ENCODE peak calls at places on chromosomes 16 and 17, in nine cellular contexts. X is transverse colon, E is Peyer's patch, P is thoracic aorta, O is A549, S is lung, U is ascending aorta, T is mammary epithelial cell, K is heart left ventricle. J is an unnamed sample.

GRCh38 chr16:12535535-12536411 is 267.9 kb downstream of the CPPED1 start:
- DNase-seq in X (no peak), E (no peak), P (no peak), O (no peak), S (no peak), U (no peak), T (no peak), K (no peak), J (no peak)

GRCh38 chr16:10885246-10885645 is 8.2 kb downstream of the CIITA start:
- DNase-seq in X (no peak), E (peak), P (no peak), O (no peak), S (no peak), U (no peak), T (no peak), K (no peak), J (no peak)

GRCh38 chr17:43609613-43610385 is 51.9 kb downstream of the MEOX1 start:
- DNase-seq in X (no peak), E (no peak), P (no peak), O (no peak), S (no peak), U (no peak), T (no peak), K (no peak), J (no peak)

GRCh38 chr16:71472041-71472440 is 10.0 kb upstream of the ZNF23 start:
- DNase-seq in X (no peak), E (no peak), P (no peak), O (no peak), S (no peak), U (no peak), T (no peak), K (no peak), J (no peak)

GRCh38 chr17:29178750-29179231 is 1.4 kb downstream of the MYO18A start:
- DNase-seq in X (peak), E (no peak), P (no peak), O (peak), S (no peak), U (no peak), T (peak), K (peak), J (no peak)

GRCh38 chr17:17849863-17850373 is 13.1 kb upstream of the SREBF1 start:
- DNase-seq in X (peak), E (peak), P (no peak), O (no peak), S (no peak), U (no peak), T (no peak), K (peak), J (peak)

GRCh38 chr17:80526116-80526910 is 18.3 kb upstream of the RPTOR start:
- DNase-seq in X (no peak), E (no peak), P (no peak), O (no peak), S (no peak), U (no peak), T (no peak), K (no peak), J (no peak)

GRCh38 chr17:34820922-34821321 is 140.3 kb downstream of the CCT6B start:
- DNase-seq in X (no peak), E (no peak), P (no peak), O (no peak), S (no peak), U (no peak), T (no peak), K (no peak), J (no peak)

GRCh38 chr16:21284414-21284813 is 6.3 kb upstream of the CRYM start:
- DNase-seq in X (no peak), E (no peak), P (no peak), O (no peak), S (no peak), U (no peak), T (no peak), K (no peak), J (no peak)

GRCh38 chr16:21281698-21282389 is 3.8 kb upstream of the CRYM start:
- DNase-seq in X (no peak), E (no peak), P (no peak), O (no peak), S (no peak), U (no peak), T (no peak), K (no peak), J (no peak)

GRCh38 chr16:21277927-21278706 is at the start of gene CRYM:
- DNase-seq in X (peak), E (peak), P (no peak), O (peak), S (peak), U (no peak), T (peak), K (peak), J (no peak)

GRCh38 chr16:21279501-21279900 is 1.4 kb upstream of the CRYM start:
- DNase-seq in X (no peak), E (no peak), P (no peak), O (no peak), S (no peak), U (no peak), T (no peak), K (no peak), J (no peak)

DNA sequence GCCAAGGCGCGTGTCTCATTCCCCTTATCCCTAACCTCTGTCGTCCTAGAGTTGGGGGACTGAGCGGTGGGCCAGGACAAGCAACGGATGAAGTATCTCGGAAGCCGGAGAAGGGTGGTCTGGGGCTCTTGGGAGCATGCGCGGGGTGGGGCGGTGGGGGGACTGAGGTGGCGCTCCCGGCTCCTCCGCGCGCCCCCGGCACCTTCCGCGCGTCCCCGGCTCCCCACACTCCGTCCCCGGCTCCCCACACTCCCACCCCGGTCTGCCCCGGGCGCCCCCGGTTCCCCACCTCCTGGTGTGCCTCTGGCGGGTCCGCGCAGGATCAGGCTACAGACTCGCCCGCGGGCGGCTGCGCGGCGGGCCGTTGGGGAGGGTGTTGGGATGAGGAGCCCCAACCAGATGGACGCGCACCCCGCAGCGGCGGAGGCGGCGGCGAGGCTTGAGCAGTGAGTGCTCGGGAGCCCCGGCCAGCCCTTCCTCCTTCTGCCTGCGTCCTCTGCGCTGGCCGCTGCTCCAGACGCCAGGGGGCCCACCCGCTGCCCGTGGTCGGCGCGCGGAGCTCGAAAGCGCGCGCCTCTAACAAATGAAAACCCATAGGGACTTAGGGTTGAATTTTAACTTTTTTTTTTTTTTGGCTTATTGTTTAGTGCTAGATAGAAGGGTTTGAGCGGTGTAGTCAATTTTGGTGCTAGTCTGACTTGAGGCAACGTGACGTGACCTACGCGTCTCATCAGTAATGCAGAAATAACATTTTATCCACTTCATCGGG is 5.6 kb upstream of the CRYM start:
- DNase-seq in X (peak), E (peak), P (no peak), O (peak), S (peak), U (no peak), T (peak), K (peak), J (no peak)
- H3K27ac ChIP-seq in X (no peak), E (no peak), P (peak), O (peak), S (no peak), U (peak), T (no peak), K (peak), J (no peak)

GRCh38 chr16:2983706-2984136 is 3.5 kb upstream of the PKMYT1 start:
- DNase-seq in X (peak), E (peak), P (peak), O (peak), S (peak), U (peak), T (peak), K (peak), J (peak)
- H3K27ac ChIP-seq in X (no peak), E (no peak), P (no peak), O (peak), S (no peak), U (no peak), T (peak), K (no peak), J (peak)

GRCh38 chr16:4313563-4314531 is 2.0 kb upstream of the GLIS2 start:
- DNase-seq in X (peak), E (no peak), P (no peak), O (peak), S (peak), U (no peak), T (no peak), K (no peak), J (no peak)
- H3K27ac ChIP-seq in X (no peak), E (peak), P (peak), O (peak), S (peak), U (peak), T (no peak), K (no peak), J (peak)

GRCh38 chr17:77300016-77300686 is 159.4 kb downstream of the SEC14L1 start:
- DNase-seq in X (no peak), E (no peak), P (no peak), O (no peak), S (no peak), U (no peak), T (no peak), K (no peak), J (no peak)
- H3K27ac ChIP-seq in X (peak), E (no peak), P (no peak), O (no peak), S (no peak), U (no peak), T (no peak), K (no peak), J (no peak)

GRCh38 chr17:72447251-72447640 is 326.4 kb downstream of the SOX9 start:
- DNase-seq in X (no peak), E (no peak), P (no peak), O (no peak), S (no peak), U (no peak), T (no peak), K (no peak), J (no peak)

GRCh38 chr17:72446118-72446517 is 325.3 kb downstream of the SOX9 start:
- DNase-seq in X (no peak), E (no peak), P (no peak), O (no peak), S (no peak), U (no peak), T (no peak), K (no peak), J (no peak)

GRCh38 chr17:72444517-72445054 is 323.8 kb downstream of the SOX9 start:
- DNase-seq in X (no peak), E (no peak), P (no peak), O (no peak), S (no peak), U (no peak), T (no peak), K (no peak), J (no peak)

GRCh38 chr17:72446525-72447250 is 325.9 kb downstream of the SOX9 start:
- DNase-seq in X (peak), E (no peak), P (no peak), O (peak), S (no peak), U (no peak), T (no peak), K (no peak), J (no peak)

GRCh38 chr17:72445055-72445991 is 324.5 kb downstream of the SOX9 start:
- DNase-seq in X (peak), E (no peak), P (no peak), O (peak), S (no peak), U (no peak), T (no peak), K (no peak), J (no peak)
- H3K27ac ChIP-seq in X (peak), E (no peak), P (no peak), O (peak), S (no peak), U (no peak), T (no peak), K (no peak), J (no peak)

GRCh38 chr17:47604268-47604927 is 45.3 kb upstream of the KPNB1 start:
- DNase-seq in X (no peak), E (no peak), P (no peak), O (no peak), S (no peak), U (no peak), T (no peak), K (peak), J (peak)
- H3K27ac ChIP-seq in X (peak), E (no peak), P (peak), O (no peak), S (no peak), U (peak), T (no peak), K (peak), J (peak)

DNA sequence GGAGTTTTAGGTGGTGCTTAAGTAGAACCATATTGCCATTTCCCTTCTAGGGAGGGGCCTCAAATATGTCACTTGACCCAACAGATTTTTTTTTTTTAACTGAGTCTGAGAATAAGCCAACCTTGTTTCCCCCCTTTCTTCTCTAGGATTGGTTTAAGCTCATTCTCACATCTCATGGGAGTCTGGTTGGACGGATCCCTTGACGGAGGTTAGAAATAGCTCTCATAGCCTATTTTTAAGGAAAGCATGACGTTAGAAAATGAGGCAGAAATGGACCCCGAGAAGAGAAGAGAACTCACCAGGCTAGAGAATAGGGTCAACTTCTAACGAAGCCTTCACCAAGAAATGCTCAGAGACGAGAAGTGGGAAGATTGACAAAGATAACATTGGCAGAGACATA is 95.1 kb upstream of the ZFHX3 start:
- DNase-seq in X (no peak), E (no peak), P (no peak), O (no peak), S (no peak), U (no peak), T (no peak), K (peak), J (no peak)
- H3K27ac ChIP-seq in X (no peak), E (no peak), P (peak), O (no peak), S (no peak), U (peak), T (no peak), K (peak), J (peak)